ENCODE peak calls at places on chromosomes 1 and 21, in four cellular contexts. T, U, H and X are unnamed samples.

GRCh38 chr1:71502026-71502425 is 421.2 kb upstream of the ZRANB2 start:
- DNase-seq in H (no peak), U (no peak), T (no peak), X (no peak)

GRCh38 chr1:97252925-97253324 is 531.3 kb downstream of the PTBP2 start:
- DNase-seq in U (no peak), T (no peak), H (no peak), X (no peak)

GRCh38 chr1:7490576-7490975 is 280.5 kb upstream of the VAMP3 start:
- DNase-seq in T (no peak), H (no peak), U (no peak), X (no peak)

GRCh38 chr1:81654147-81654546 is 146.6 kb upstream of the ADGRL2 start:
- DNase-seq in U (no peak), H (no peak), T (no peak), X (no peak)

GRCh38 chr1:232982238-232982944 is 32.0 kb downstream of the NTPCR start:
- DNase-seq in U (no peak), T (no peak), H (no peak), X (no peak)

GRCh38 chr1:2099871-2100774 is 49.9 kb downstream of the PRKCZ start:
- DNase-seq in T (no peak), H (no peak), U (no peak), X (no peak)

GRCh38 chr1:185846672-185847440 is 112.7 kb downstream of the HMCN1 start:
- DNase-seq in H (no peak), U (no peak), T (no peak), X (no peak)

GRCh38 chr1:232280910-232281309 is 349.0 kb downstream of the SIPA1L2 start:
- DNase-seq in U (peak; percentile 59), H (no peak), T (peak; percentile 59), X (no peak)

DNA sequence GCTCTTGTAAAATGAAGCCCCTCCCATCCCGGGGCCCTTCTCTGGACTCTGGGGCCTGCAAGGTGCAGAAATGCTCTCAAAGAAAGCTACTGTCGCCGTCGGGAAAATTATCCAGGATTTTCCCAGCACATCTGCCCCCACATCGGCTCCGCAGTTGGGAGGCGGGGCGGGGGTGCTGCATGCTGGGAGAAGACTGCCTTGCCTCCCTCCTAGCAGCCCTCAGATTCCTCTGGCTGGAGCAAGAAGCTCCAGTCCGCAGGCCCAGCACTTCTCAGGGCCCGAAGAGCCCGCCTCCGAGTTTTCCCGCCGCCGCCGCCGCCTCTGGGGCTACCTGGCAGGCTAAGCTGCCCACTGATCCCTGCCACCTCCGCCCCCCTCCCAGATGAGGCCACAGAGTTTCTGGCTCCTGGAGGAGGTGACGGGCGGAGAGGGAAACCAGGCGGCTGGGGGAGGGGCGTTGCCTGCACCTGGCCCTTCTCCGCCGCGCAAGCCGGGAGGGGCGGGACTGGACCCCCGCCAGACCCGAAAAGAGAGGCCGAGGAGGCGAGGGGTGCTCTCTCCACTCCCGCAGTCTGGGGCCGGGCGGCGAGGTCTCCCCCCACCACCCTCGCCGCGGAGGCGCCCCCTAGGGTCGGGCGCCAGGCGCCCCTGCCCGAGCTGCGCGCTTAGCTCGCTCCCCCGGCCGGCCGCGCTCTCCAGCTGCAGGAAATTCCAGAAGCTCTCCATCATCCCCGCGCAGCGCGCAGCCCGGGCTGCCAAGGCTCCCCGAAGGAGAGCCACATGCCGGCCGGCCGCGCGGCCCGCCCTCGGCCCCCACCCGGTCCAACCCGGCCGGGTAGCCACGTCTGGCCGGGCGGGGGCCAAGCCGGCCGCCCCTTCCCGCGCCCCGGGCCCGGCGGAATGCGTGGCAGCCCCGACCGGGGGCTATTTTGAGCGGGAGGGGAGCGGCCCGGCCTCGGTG is 28.8 kb downstream of the AHDC1 start:
- DNase-seq in U (peak; percentile 86), T (peak; percentile 87), H (peak; percentile 69), X (no peak)
- TF ChIP-seq ATF2 in U (no peak), T (no peak), H (no peak), X (no peak)

GRCh38 chr1:84434081-84434755 is 35.9 kb downstream of the DNASE2B start:
- DNase-seq in U (no peak), T (no peak), H (no peak), X (no peak)
- TF ChIP-seq ATF2 in U (no peak), T (no peak), H (no peak), X (no peak)

DNA sequence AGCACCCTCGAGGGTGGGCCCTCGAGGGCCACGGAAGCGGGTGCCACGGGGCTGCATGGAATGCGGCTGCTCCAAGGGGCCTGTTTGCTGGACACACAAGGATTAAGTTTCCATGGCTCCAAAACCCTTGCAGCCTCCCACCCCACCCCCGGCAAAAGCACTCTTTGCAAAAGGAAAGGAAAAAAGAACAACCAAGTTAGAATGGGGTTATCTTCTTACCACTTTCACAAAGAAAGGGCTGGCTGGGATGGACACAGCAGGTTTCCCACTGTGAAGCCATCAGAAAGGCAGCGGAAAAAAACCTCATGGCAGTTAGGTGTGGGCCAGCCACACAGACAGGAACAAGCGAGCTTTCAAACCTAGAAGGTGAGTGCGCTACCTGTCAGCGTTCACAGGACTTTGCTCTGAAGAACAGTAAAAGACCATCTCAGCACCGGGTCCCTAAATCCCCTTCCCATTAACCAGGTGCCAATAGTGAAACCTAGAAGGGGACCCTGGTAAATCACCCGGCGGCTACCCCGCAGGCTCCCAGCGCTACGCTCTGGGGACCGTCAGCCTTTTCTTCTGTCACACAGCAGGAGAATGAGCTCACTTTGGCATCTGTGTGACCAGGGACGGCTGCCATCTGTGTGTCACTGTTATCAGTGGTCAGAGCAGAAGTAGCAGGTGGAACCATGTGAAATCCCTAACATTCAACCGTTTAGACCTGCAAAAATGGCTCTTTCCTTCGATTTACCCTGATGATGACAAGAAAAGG is 93.0 kb downstream of the SIM2 start:
- DNase-seq in T (no peak), U (no peak), H (no peak), X (no peak)
- TF ChIP-seq ATF2 in T (no peak), U (no peak), H (no peak), X (no peak)

GRCh38 chr21:14598065-14598464 is 52.0 kb upstream of the SAMSN1 start:
- DNase-seq in H (no peak), U (no peak), T (no peak), X (no peak)

GRCh38 chr21:14607262-14607661 is 61.1 kb upstream of the SAMSN1 start:
- DNase-seq in T (no peak), H (no peak), U (no peak), X (no peak)

GRCh38 chr21:14603202-14603601 is 57.1 kb upstream of the SAMSN1 start:
- DNase-seq in H (no peak), U (no peak), T (no peak), X (no peak)

GRCh38 chr21:14600569-14601308 is 54.6 kb upstream of the SAMSN1 start:
- DNase-seq in H (no peak), T (no peak), U (no peak), X (no peak)

DNA sequence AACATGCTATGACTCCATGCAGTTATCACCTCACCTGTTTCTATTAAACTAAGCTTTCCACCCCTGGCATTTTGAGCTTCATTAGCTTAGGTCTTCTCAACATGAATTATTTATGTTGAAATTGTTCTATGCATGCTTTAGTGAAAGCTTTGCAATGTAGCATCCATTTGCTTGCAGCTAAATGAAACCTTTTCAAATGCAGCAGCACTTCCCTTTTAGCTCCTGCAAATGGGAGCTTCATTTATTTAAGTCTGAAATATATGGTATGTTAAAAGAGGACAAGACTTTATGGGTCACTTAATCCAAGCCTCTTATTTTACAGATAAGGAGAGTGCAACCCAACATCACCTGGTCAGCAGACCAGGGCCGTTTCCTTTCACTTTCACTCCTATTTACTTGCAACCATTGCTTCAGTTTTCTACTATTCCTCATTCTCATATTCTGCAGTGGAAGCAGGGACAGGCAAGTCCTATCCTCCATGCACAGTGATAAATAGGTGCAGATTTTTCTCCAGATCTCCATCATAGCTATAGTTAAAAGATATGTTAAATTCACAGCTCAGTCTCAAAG is 56.4 kb upstream of the SAMSN1 start:
- DNase-seq in T (no peak), H (no peak), U (no peak), X (no peak)
- TF ChIP-seq ATF2 in T (no peak), H (no peak), U (no peak), X (no peak)

GRCh38 chr1:92797961-92798360 is 13.1 kb upstream of the EVI5 start:
- DNase-seq in H (no peak), U (no peak), T (no peak), X (no peak)

GRCh38 chr1:92797297-92797696 is 12.4 kb upstream of the EVI5 start:
- DNase-seq in U (no peak), H (no peak), T (no peak), X (no peak)

GRCh38 chr1:92792340-92792782 is 7.5 kb upstream of the EVI5 start:
- DNase-seq in U (no peak), H (peak; percentile 21), T (no peak), X (no peak)

GRCh38 chr1:92791487-92792058 is 6.7 kb upstream of the EVI5 start:
- DNase-seq in U (no peak), H (no peak), T (no peak), X (no peak)

GRCh38 chr1:92795166-92795565 is 10.3 kb upstream of the EVI5 start:
- DNase-seq in H (no peak), U (no peak), T (no peak), X (no peak)
- TF ChIP-seq ATF2 in H (no peak), U (no peak), T (no peak), X (no peak)

DNA sequence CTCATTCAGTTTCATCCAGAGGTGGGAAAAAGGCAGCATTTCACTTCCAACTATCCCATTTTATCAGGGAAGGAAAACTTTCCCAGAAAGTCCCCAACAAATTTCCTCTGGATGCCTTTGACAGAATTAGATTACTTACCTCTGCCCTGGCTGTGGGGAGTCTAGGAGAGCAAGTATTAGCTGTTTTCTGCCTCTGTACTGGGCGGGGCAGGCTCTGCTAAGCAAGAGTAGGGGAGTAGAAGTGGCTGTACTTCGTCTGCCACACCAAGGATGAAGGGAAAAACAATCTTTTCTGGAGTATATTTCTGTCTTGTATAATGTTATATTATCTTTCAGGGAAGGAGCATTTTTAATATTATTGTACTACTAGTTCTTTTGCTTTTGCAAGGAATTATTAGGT is 78.5 kb downstream of the FNBP1L start:
- DNase-seq in T (no peak), U (no peak), H (no peak), X (no peak)
- TF ChIP-seq ATF2 in T (no peak), U (no peak), H (no peak), X (no peak)

GRCh38 chr1:170556910-170557309 is 24.9 kb downstream of the GORAB start:
- DNase-seq in U (no peak), H (no peak), T (no peak), X (no peak)
- TF ChIP-seq ATF2 in U (no peak), H (no peak), T (no peak), X (no peak)